ENCODE peak calls at places on chromosome 13, in six cellular contexts. Y is suprapubic skin, C is tibial nerve, J is HepG2, Z is H1, Q is stomach. V is an unnamed sample. For H3K4me1 and H3K27me3, the result is how much of the 10 kb centered on the place peaks cover.

GRCh38 chr13:94298346-94298745 is 181.1 kb downstream of the DCT start:
- DNase-seq in Y (no peak), C (no peak), J (no peak), Z (no peak), Q (no peak), V (no peak)

GRCh38 chr13:20311022-20311421 is 78.9 kb upstream of the GJB6 start:
- DNase-seq in Y (no peak), C (no peak), J (no peak), Z (no peak), Q (no peak), V (no peak)

GRCh38 chr13:23443878-23444277 is 10.4 kb upstream of the SACS start:
- DNase-seq in Y (no peak), C (no peak), J (no peak), Z (no peak), Q (no peak), V (no peak)

GRCh38 chr13:77521595-77522367 is 13.7 kb upstream of the SCEL start:
- DNase-seq in Y (no peak), C (no peak), J (no peak), Z (no peak), Q (peak), V (no peak)

GRCh38 chr13:53150568-53150967 is 122.0 kb downstream of the OLFM4 start:
- DNase-seq in Y (no peak), C (no peak), J (no peak), Z (no peak), Q (peak), V (no peak)

GRCh38 chr13:60282708-60283107 is 114.3 kb upstream of the TDRD3 start:
- DNase-seq in Y (no peak), C (no peak), J (no peak), Z (no peak), Q (no peak), V (no peak)

GRCh38 chr13:26591672-26592071 is 34.2 kb downstream of the WASF3 start:
- DNase-seq in Y (no peak), C (no peak), J (no peak), Z (no peak), Q (no peak), V (no peak)

GRCh38 chr13:50129923-50130685 is 114.9 kb downstream of the KCNRG start:
- DNase-seq in Y (no peak), C (peak), J (no peak), Z (peak), Q (no peak), V (peak)

GRCh38 chr13:113774177-113775107 is 15.4 kb downstream of the TMEM255B start:
- DNase-seq in Y (no peak), C (no peak), J (no peak), Z (no peak), Q (peak), V (no peak)

GRCh38 chr13:82772802-82773201 is 1109.5 kb downstream of the SLITRK1 start:
- DNase-seq in Y (no peak), C (no peak), J (no peak), Z (no peak), Q (no peak), V (no peak)

DNA sequence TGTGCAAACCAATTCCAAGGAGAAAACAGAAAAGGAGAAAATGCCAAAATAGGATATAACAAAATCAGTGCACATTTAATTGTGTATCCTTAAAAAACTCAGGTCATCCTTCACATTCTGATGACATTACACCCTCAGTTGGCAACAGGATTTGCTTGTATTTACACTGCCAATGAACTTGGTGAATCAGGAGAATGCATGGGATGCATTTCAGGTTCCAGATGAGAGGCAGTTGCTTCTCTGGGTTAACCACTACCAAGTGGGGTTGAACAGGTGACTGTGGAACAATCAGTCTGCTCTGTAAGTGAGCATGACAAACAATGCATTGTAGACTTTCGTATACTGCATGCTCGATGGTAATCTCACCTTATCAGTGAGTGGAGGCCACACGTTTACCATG is 79.1 kb downstream of the STARD13 start:
- DNase-seq in Y (no peak), C (no peak), J (no peak), Z (no peak), Q (no peak), V (no peak)
- H3K4me1 ChIP-seq in Y (half or more), C (under half), J (under half), Z (under half), Q (under half), V (under half)

GRCh38 chr13:27919299-27919933 is 384 bp upstream of the PDX1 start:
- DNase-seq in Y (no peak), C (no peak), J (peak), Z (no peak), Q (no peak), V (no peak)

GRCh38 chr13:27918918-27919255 is 913 bp upstream of the PDX1 start:
- DNase-seq in Y (no peak), C (no peak), J (no peak), Z (peak), Q (no peak), V (no peak)

GRCh38 chr13:27917121-27917947 is 2.5 kb upstream of the PDX1 start:
- DNase-seq in Y (no peak), C (no peak), J (no peak), Z (peak), Q (no peak), V (no peak)

GRCh38 chr13:27919934-27920676 is at the start of gene PDX1:
- DNase-seq in Y (no peak), C (no peak), J (no peak), Z (peak), Q (peak), V (peak)

DNA sequence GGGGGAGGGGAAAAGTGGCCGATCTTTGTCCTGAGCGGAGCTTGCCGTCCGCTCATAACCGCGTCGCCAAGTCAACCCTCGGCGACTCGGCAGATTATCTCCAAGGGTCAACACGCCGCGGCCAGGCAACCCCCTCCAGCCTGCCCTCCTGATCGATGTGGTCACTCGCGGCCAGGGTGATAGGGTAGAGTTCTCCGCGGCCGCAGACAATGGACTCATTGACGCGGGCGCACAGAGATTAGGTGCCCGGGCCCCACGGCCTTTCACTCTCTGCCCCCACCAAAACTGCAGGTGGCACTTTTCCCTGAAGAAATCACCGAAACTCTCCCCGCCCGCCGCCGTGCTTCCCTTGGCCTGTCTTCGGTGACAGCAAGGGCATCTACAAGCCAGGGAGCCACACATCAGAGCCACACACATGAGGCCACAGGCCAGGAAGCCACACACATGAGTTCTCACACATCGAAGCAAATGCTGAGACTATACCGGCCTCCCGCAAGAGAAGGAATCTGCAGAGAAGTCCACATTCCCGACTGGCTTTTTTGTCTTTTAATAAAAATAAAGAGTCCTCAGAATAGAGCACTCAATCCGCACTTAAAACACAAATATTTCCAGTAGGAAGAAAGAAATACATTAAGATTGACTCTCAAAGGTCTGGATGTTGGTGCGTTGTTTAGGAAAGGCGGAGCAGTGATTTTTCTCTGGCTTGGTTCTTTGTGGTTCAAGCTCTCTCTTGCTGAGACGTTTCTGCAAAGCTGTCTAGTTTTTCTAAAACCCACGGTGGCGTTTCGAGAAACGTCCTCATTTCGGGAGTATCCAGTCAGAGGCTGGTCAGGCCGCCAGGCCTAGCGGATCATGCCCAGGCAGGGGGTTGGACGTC is 1.5 kb upstream of the PDX1 start:
- DNase-seq in Y (no peak), C (no peak), J (no peak), Z (peak), Q (no peak), V (no peak)
- H3K27me3 ChIP-seq in Y (half or more), C (half or more), J (under half), Z (half or more), Q (half or more), V (half or more)

DNA sequence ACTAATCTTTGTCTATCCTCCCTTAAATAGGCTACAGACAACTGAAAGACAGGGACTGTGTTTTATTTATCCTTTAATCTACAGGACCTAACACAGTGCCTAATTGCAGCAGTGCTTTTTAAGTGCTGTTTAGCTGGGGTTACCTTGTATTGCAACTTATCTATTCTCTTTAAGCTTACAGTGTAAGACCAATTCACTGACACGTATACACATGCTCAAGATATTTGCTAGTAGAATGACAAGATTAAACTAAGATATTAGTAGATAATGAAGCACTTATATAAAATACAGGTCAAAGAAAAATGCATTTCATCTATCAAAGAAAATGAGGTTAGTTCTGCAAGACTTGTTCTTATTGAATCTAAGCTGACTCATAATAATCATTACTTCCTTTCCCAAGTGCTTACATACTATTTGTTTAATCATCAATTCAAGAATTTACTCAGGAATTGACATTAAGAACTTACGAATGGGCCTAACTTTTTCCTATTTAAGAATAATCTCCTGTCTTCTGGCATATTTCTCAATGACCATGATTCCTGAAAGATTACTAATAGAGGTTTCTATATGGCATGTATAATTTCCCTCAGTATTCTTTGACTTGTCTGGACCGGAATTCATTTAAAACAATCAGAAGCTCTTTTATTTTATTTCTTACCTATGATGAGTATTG is 75.8 kb upstream of the MAB21L1 start:
- DNase-seq in Y (no peak), C (no peak), J (no peak), Z (no peak), Q (no peak), V (no peak)
- TF ChIP-seq EP300 in Y (no peak), C (no peak), J (no peak), Z (no peak), Q (no peak), V (no peak)

GRCh38 chr13:42009057-42009456 is 39.4 kb upstream of the DGKH start:
- DNase-seq in Y (no peak), C (no peak), J (no peak), Z (no peak), Q (no peak), V (no peak)

GRCh38 chr13:42014119-42014518 is 34.3 kb upstream of the DGKH start:
- DNase-seq in Y (no peak), C (no peak), J (no peak), Z (no peak), Q (no peak), V (no peak)

GRCh38 chr13:42017264-42017663 is 31.2 kb upstream of the DGKH start:
- DNase-seq in Y (no peak), C (no peak), J (no peak), Z (no peak), Q (no peak), V (no peak)

GRCh38 chr13:42007844-42008243 is 40.6 kb upstream of the DGKH start:
- DNase-seq in Y (no peak), C (no peak), J (no peak), Z (no peak), Q (no peak), V (no peak)

DNA sequence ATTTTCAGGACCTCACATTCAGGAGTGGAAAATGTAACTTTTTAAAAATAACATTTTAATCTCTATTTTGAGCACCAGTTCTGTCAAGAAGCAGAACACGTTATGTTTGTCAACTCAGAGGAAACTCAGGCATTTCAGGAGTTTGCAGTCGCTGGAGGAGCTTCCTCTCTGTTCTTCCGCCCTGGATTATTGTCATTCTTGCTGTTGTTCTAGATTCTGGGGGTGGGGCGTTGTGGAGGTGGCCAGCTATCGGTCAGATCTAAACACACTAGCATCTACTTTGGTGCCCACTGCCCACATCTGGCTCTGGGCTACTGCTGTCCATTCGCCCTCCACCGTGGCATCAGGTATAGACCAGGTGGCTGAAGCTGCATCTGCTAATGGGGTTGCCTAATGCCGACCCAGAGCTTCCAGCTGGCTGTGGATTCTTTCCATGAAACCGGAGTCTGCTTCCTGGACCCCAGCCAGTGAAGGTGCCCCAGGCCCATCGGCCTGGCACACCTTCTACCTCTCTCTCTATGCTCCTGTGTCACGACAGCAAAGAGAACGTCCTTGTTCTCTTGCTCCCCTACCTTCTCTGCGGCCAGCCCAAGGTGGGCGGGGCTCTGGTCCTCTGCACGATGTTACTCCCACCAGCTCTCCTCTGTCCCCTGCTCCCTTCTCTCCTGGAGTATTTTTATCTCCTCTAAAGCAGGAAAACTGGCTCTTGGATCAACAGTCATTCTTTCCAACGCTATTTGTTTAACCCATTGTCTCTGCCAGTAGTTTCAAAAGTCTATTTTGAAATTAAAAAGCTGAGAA is 36.6 kb upstream of the DGKH start:
- DNase-seq in Y (no peak), C (no peak), J (no peak), Z (no peak), Q (peak), V (no peak)
- H3K4me1 ChIP-seq in Y (under half), C (under half), J (under half), Z (under half), Q (under half), V (under half)

GRCh38 chr13:45798851-45799250 is 52.7 kb downstream of the SIAH3 start:
- DNase-seq in Y (no peak), C (no peak), J (no peak), Z (no peak), Q (no peak), V (no peak)
- H3K27me3 ChIP-seq in Y (under half), C (under half), J (under half), Z (under half), Q (under half), V (under half)

DNA sequence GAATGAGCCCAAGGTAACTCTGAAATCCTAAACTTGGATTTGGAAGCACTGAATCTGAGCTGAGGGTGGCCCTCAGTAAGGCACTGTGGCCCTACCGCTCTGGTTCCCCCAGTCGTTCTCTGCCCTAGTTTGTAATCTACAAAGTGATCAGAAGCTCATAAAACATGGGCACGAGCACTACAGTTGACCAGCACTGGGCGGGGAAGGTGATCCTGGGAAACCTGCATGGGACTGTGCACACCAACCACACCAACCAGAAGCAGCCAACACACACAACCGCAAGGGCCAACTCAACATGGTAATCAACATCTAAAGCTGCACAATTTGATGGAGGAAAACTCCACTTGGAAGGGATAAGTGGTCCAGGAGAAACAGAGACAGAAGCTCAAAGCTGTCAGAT is 22.9 kb downstream of the SLC7A1 start:
- DNase-seq in Y (no peak), C (no peak), J (no peak), Z (no peak), Q (no peak), V (peak)
- TF ChIP-seq EP300 in Y (no peak), C (no peak), J (no peak), Z (no peak), Q (no peak), V (peak)

DNA sequence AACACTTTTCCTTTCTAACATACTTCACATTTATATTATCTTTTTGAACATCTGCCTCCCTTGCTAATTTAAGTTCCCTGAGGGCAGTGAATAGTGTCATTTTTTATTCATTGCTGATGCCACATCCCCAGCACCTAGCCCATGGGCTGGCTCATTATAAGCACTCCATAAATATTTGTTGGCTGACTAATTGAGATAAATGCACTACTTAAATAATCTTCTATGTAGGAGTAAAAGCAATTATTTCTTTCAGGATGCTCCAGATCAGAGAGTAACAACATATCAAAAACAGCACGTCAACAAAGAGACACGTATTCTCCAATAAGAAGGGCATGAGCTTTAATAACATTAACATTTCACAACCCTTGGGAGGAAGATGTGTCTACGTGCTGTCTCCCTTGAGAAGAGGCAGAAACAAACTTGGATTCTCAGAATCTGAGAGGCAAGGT is 228.2 kb downstream of the LHFPL6 start:
- DNase-seq in Y (no peak), C (no peak), J (no peak), Z (no peak), Q (no peak), V (no peak)
- H3K4me1 ChIP-seq in Y (under half), C (under half), J (under half), Z (under half), Q (under half), V (under half)

V was measured in transverse colon.